ENCODE peak calls at places on chromosome 6, in four cellular contexts. One of them, this sample, is unnamed.

GRCh38 chr6:78322068-78322845 is 545.1 kb upstream of the IRAK1BP1 start:
- DNase-seq in H1: no peak
- DNase-seq in HepG2: no peak
- DNase-seq in K562: no peak
- DNase-seq in this sample: no peak

GRCh38 chr6:116059713-116060571 is 749 bp downstream of the FRK start:
- DNase-seq in K562: no peak
- DNase-seq in H1: no peak
- DNase-seq in HepG2: peak; percentile 42
- DNase-seq in this sample: peak; percentile 62

GRCh38 chr6:96211341-96211740 is 195.6 kb downstream of the FUT9 start:
- DNase-seq in K562: no peak
- DNase-seq in H1: no peak
- DNase-seq in HepG2: no peak
- DNase-seq in this sample: no peak

GRCh38 chr6:38269773-38270172 is 370.0 kb downstream of the BTBD9 start:
- DNase-seq in HepG2: no peak
- DNase-seq in K562: no peak
- DNase-seq in H1: no peak
- DNase-seq in this sample: no peak

GRCh38 chr6:127475823-127476176 is 16.6 kb upstream of the KIAA0408 start:
- DNase-seq in H1: no peak
- DNase-seq in K562: no peak
- DNase-seq in HepG2: no peak
- DNase-seq in this sample: no peak

GRCh38 chr6:32867559-32868256 is 13.7 kb downstream of the PSMB9 start:
- DNase-seq in K562: no peak
- DNase-seq in H1: no peak
- DNase-seq in HepG2: no peak
- DNase-seq in this sample: no peak

GRCh38 chr6:167898673-167899311 is 72.1 kb downstream of the AFDN start:
- DNase-seq in K562: no peak
- DNase-seq in H1: no peak
- DNase-seq in HepG2: peak; percentile 43
- DNase-seq in this sample: no peak

GRCh38 chr6:25456249-25456648 is 177.1 kb downstream of the CARMIL1 start:
- DNase-seq in K562: no peak
- DNase-seq in HepG2: no peak
- DNase-seq in H1: no peak
- DNase-seq in this sample: no peak

GRCh38 chr6:154227862-154228520 is 128.6 kb downstream of the IPCEF1 start:
- DNase-seq in H1: no peak
- DNase-seq in K562: no peak
- DNase-seq in HepG2: no peak
- DNase-seq in this sample: no peak

GRCh38 chr6:88502391-88502790 is 336.2 kb upstream of the CNR1 start:
- DNase-seq in K562: no peak
- DNase-seq in HepG2: no peak
- DNase-seq in H1: no peak
- DNase-seq in this sample: no peak

GRCh38 chr6:170159040-170159965 is 131.6 kb downstream of the DLL1 start:
- DNase-seq in HepG2: no peak
- DNase-seq in K562: no peak
- DNase-seq in H1: no peak
- DNase-seq in this sample: no peak
- TF ChIP-seq SP1 in HepG2: no peak
- TF ChIP-seq SP1 in K562: no peak
- TF ChIP-seq SP1 in H1: no peak
- TF ChIP-seq SP1 in this sample: no peak

GRCh38 chr6:16154904-16155303 is 26.0 kb downstream of the MYLIP start:
- DNase-seq in HepG2: no peak
- DNase-seq in K562: no peak
- DNase-seq in H1: no peak
- DNase-seq in this sample: no peak
- TF ChIP-seq CBX5 in HepG2: no peak
- TF ChIP-seq CBX5 in K562: no peak
- TF ChIP-seq CBX5 in H1: no peak
- TF ChIP-seq CBX5 in this sample: no peak

DNA sequence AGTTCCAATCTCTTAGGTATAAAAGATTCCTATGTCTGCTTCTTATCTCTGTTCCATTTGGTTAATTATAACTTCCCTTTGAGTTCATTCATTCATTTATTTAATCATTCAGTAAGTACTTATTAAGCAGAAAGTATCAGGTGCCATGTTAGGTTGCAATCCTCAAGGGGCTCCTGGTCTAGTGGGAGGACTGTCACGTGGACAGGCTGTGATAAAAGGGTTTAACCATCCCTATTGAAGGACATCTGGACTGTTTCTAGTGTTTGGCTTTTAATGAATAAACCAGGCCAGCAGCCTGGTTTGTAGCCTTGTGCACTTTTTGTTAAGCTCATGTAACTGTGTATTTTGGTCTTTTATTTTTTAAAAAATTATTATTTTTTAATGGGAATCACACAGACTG is 162.1 kb upstream of the OGFRL1 start:
- DNase-seq in HepG2: no peak
- DNase-seq in K562: no peak
- DNase-seq in H1: no peak
- DNase-seq in this sample: no peak
- TF ChIP-seq SP1 in HepG2: no peak
- TF ChIP-seq SP1 in K562: no peak
- TF ChIP-seq SP1 in H1: no peak
- TF ChIP-seq SP1 in this sample: no peak

GRCh38 chr6:111925296-111925695 is 52.0 kb upstream of the FYN start:
- DNase-seq in HepG2: no peak
- DNase-seq in H1: no peak
- DNase-seq in K562: no peak
- DNase-seq in this sample: no peak

GRCh38 chr6:111921108-111921507 is 47.9 kb upstream of the FYN start:
- DNase-seq in HepG2: no peak
- DNase-seq in K562: no peak
- DNase-seq in H1: peak; percentile 41
- DNase-seq in this sample: no peak

GRCh38 chr6:111920581-111920980 is 47.3 kb upstream of the FYN start:
- DNase-seq in H1: no peak
- DNase-seq in HepG2: no peak
- DNase-seq in K562: no peak
- DNase-seq in this sample: no peak

GRCh38 chr6:111918825-111919224 is 45.6 kb upstream of the FYN start:
- DNase-seq in HepG2: no peak
- DNase-seq in K562: no peak
- DNase-seq in H1: no peak
- DNase-seq in this sample: no peak

DNA sequence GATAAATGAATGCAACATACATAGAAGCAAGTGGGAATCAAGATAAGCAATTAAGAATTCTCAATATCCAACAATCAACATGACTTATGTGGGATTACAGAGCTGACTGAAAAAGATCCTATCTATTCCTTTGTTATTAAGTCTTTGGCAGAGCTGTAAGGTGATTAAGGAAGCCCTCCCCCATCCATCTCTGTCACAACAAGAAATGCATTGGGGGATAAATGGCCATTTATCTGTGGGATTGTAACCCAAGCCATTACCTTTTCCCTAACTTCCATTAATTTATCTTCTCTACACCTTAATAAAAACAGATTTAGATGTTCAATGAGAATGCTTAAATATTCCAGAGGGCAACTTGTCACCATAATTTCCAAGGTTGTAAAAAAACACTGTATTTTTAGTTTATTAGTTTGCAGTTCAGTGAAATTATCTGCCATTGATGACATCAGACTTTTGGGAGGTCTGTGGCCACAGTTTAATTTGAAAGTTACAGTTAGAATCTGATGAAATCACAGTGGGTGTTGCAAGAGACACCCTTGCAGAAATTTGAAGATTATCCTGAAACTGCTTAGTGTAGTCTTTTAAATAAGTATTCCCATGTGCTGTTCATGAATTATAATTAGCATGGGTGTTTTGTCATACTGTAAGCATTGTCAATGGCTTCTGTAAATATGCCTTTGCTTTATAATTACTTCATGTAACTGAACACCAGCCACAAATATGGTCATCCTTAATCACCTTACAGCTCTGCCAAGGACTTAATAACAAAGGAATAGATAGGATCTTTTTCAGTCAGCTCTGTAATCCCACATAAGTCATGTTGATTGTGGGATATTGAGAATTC is 49.4 kb upstream of the FYN start:
- DNase-seq in HepG2: no peak
- DNase-seq in K562: no peak
- DNase-seq in H1: no peak
- DNase-seq in this sample: no peak
- TF ChIP-seq CBX5 in HepG2: no peak
- TF ChIP-seq CBX5 in K562: no peak
- TF ChIP-seq CBX5 in H1: no peak
- TF ChIP-seq CBX5 in this sample: no peak

DNA sequence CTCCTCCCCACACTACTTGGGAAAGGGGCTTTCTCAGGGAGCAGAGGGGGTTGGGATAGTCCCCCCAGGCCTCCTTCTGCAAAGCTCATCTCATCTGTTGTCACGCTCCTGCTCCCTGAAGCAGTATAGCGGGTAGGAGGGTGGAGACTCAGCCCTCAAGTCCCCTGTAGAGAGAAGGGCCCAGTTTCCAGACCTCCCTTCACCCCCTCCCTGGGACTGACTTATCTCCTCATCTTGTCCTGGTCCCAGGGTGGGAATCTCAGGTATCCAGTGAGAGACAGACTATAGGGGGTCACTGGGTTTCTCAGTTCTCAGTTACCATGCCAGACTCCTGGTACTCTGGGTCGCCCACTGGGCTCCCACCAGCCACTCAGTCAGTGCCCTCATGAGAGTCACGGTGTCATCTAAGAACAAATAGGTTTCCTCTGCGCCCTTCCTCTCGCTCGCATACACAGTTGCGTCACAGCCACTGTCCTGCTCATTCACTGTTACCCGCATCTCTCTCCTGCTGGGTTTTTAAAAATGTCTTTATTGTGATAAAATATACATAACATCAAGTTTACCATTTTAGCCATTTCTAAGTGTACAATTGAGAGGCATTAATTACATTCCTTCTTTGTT is 4.1 kb downstream of the TEAD3 start:
- DNase-seq in K562: no peak
- DNase-seq in HepG2: no peak
- DNase-seq in H1: no peak
- DNase-seq in this sample: no peak
- TF ChIP-seq SP1 in K562: no peak
- TF ChIP-seq SP1 in HepG2: no peak
- TF ChIP-seq SP1 in H1: no peak
- TF ChIP-seq SP1 in this sample: no peak

DNA sequence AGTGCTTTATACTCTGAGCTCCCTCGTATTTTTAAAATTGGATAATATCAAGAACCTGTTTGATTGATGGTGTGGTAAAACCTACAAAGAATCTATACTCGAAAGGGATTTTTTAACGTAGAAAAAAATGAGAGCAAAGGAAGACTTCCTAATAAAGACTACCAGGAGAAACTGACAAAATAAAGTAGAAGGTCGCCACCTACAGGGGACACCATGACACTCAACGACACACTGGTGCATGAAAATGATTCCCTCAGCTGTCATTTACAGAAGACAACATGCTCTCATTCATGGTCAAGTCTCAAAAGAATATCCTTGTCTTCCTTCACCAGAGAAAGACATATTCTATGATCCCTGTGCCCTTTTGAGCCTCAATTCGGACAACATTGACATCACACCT is 10.1 kb upstream of the NHSL1 start:
- DNase-seq in H1: no peak
- DNase-seq in K562: peak; percentile 18
- DNase-seq in HepG2: peak; percentile 71
- DNase-seq in this sample: no peak
- TF ChIP-seq CBX5 in H1: no peak
- TF ChIP-seq CBX5 in K562: no peak
- TF ChIP-seq CBX5 in HepG2: no peak
- TF ChIP-seq CBX5 in this sample: no peak

GRCh38 chr6:101614774-101615173 is 221.3 kb downstream of the GRIK2 start:
- DNase-seq in HepG2: no peak
- DNase-seq in K562: no peak
- DNase-seq in H1: peak; percentile 61
- DNase-seq in this sample: no peak
- TF ChIP-seq SP1 in HepG2: no peak
- TF ChIP-seq SP1 in K562: no peak
- TF ChIP-seq SP1 in H1: peak; percentile 14
- TF ChIP-seq SP1 in this sample: no peak